ENCODE peak calls at places on chromosomes 7 and 10, in eight cellular contexts. One of them, this sample, is unnamed.

GRCh38 chr7:130201796-130202195 is 3.4 kb downstream of the TMEM209 start:
- DNase-seq in Panc1: no peak
- DNase-seq in heart right ventricle: no peak
- DNase-seq in SK-N-SH: no peak
- DNase-seq in stomach: no peak
- DNase-seq in A549: no peak
- DNase-seq in cardiac muscle cell: no peak
- DNase-seq in H9: no peak
- DNase-seq in this sample: no peak

GRCh38 chr10:93420091-93420490 is 62.0 kb downstream of the MYOF start:
- DNase-seq in Panc1: no peak
- DNase-seq in heart right ventricle: peak; percentile 75
- DNase-seq in SK-N-SH: peak; percentile 56
- DNase-seq in stomach: no peak
- DNase-seq in A549: no peak
- DNase-seq in cardiac muscle cell: peak; percentile 53
- DNase-seq in H9: no peak
- DNase-seq in this sample: no peak

GRCh38 chr7:1937252-1937605 is 267.2 kb downstream of the ELFN1 start:
- DNase-seq in Panc1: no peak
- DNase-seq in heart right ventricle: no peak
- DNase-seq in SK-N-SH: no peak
- DNase-seq in stomach: no peak
- DNase-seq in A549: no peak
- DNase-seq in cardiac muscle cell: no peak
- DNase-seq in H9: no peak
- DNase-seq in this sample: no peak

GRCh38 chr10:127735723-127736221 is 1.2 kb upstream of the FOXI2 start:
- DNase-seq in Panc1: no peak
- DNase-seq in heart right ventricle: no peak
- DNase-seq in SK-N-SH: no peak
- DNase-seq in stomach: no peak
- DNase-seq in A549: no peak
- DNase-seq in cardiac muscle cell: no peak
- DNase-seq in H9: peak; percentile 66
- DNase-seq in this sample: no peak

GRCh38 chr10:78473016-78473415 is 439.4 kb downstream of the RPS24 start:
- DNase-seq in Panc1: no peak
- DNase-seq in heart right ventricle: no peak
- DNase-seq in SK-N-SH: peak; percentile 58
- DNase-seq in stomach: no peak
- DNase-seq in A549: no peak
- DNase-seq in cardiac muscle cell: peak; percentile 53
- DNase-seq in H9: no peak
- DNase-seq in this sample: no peak

GRCh38 chr7:85115006-85115405 is 71.8 kb downstream of the SEMA3D start:
- DNase-seq in Panc1: no peak
- DNase-seq in heart right ventricle: no peak
- DNase-seq in SK-N-SH: peak; percentile 3
- DNase-seq in stomach: no peak
- DNase-seq in A549: no peak
- DNase-seq in cardiac muscle cell: no peak
- DNase-seq in H9: no peak
- DNase-seq in this sample: no peak

GRCh38 chr10:131928248-131929095 is 27.7 kb downstream of the PPP2R2D start:
- DNase-seq in Panc1: no peak
- DNase-seq in heart right ventricle: peak; percentile 43
- DNase-seq in SK-N-SH: no peak
- DNase-seq in stomach: peak; percentile 24
- DNase-seq in A549: no peak
- DNase-seq in cardiac muscle cell: no peak
- DNase-seq in H9: no peak
- DNase-seq in this sample: no peak

GRCh38 chr10:6035926-6036575 is 26.1 kb downstream of the IL2RA start:
- DNase-seq in Panc1: no peak
- DNase-seq in heart right ventricle: peak; percentile 1
- DNase-seq in SK-N-SH: no peak
- DNase-seq in stomach: no peak
- DNase-seq in A549: no peak
- DNase-seq in cardiac muscle cell: no peak
- DNase-seq in H9: no peak
- DNase-seq in this sample: no peak

GRCh38 chr7:142445019-142445686 is 187.3 kb upstream of the PRSS58 start:
- DNase-seq in Panc1: no peak
- DNase-seq in heart right ventricle: no peak
- DNase-seq in SK-N-SH: no peak
- DNase-seq in stomach: no peak
- DNase-seq in A549: no peak
- DNase-seq in cardiac muscle cell: peak; percentile 56
- DNase-seq in H9: peak; percentile 75
- DNase-seq in this sample: no peak

GRCh38 chr10:28393956-28394568 is 91.2 kb upstream of the MPP7 start:
- DNase-seq in Panc1: peak; percentile 50
- DNase-seq in heart right ventricle: peak; percentile 45
- DNase-seq in SK-N-SH: peak; percentile 69
- DNase-seq in stomach: peak; percentile 71
- DNase-seq in A549: peak; percentile 31
- DNase-seq in cardiac muscle cell: peak; percentile 81
- DNase-seq in H9: peak; percentile 78
- DNase-seq in this sample: no peak

GRCh38 chr10:43230101-43230908 is 36.6 kb downstream of the RASGEF1A start:
- DNase-seq in Panc1: no peak
- DNase-seq in heart right ventricle: no peak
- DNase-seq in SK-N-SH: no peak
- DNase-seq in stomach: no peak
- DNase-seq in A549: no peak
- DNase-seq in cardiac muscle cell: no peak
- DNase-seq in H9: peak; percentile 33
- DNase-seq in this sample: peak; percentile 47

GRCh38 chr7:157656195-157656769 is 319.5 kb downstream of the DNAJB6 start:
- DNase-seq in Panc1: no peak
- DNase-seq in heart right ventricle: no peak
- DNase-seq in SK-N-SH: peak; percentile 73
- DNase-seq in stomach: no peak
- DNase-seq in A549: no peak
- DNase-seq in cardiac muscle cell: no peak
- DNase-seq in H9: peak; percentile 32
- DNase-seq in this sample: peak; percentile 54

DNA sequence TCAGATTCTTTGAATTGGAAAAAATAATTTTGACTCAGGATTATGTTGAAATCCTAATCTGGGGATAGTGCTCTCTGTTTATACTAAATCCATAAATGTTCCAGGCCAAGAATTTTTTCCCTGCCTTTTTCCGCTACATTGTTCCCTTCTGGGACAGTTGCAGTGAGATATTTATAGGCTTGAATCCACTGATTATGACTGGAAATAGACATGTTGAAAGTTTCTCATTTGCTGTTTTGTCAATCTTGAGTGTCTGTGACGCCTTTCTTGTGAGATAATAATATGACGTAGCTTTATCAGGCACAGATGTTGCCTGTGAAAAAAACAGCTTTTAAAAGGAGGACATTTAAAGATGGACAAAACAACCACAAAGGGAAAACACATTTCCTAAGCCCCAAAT is 155.9 kb downstream of the ARID5B start:
- DNase-seq in Panc1: no peak
- DNase-seq in heart right ventricle: peak; percentile 65
- DNase-seq in SK-N-SH: no peak
- DNase-seq in stomach: no peak
- DNase-seq in A549: no peak
- DNase-seq in cardiac muscle cell: no peak
- DNase-seq in H9: no peak
- DNase-seq in this sample: no peak
- H3K27ac ChIP-seq in Panc1: peak overlapping the region; percentile 9
- H3K27ac ChIP-seq in heart right ventricle: peak overlapping the region; percentile 98
- H3K27ac ChIP-seq in SK-N-SH: peak overlapping the region; percentile 73
- H3K27ac ChIP-seq in stomach: peak overlapping the region; percentile 67
- H3K27ac ChIP-seq in A549: no peak overlapping the region
- H3K27ac ChIP-seq in cardiac muscle cell: no peak overlapping the region
- H3K27ac ChIP-seq in H9: no peak overlapping the region
- H3K27ac ChIP-seq in this sample: peak overlapping the region; percentile 94

GRCh38 chr10:74244807-74245206 is 93.8 kb downstream of the ADK start:
- DNase-seq in Panc1: no peak
- DNase-seq in heart right ventricle: no peak
- DNase-seq in SK-N-SH: no peak
- DNase-seq in stomach: no peak
- DNase-seq in A549: no peak
- DNase-seq in cardiac muscle cell: no peak
- DNase-seq in H9: no peak
- DNase-seq in this sample: no peak

GRCh38 chr10:74243067-74243466 is 92.0 kb downstream of the ADK start:
- DNase-seq in Panc1: no peak
- DNase-seq in heart right ventricle: no peak
- DNase-seq in SK-N-SH: no peak
- DNase-seq in stomach: no peak
- DNase-seq in A549: no peak
- DNase-seq in cardiac muscle cell: no peak
- DNase-seq in H9: no peak
- DNase-seq in this sample: no peak

GRCh38 chr10:74249865-74250264 is 98.8 kb downstream of the ADK start:
- DNase-seq in Panc1: no peak
- DNase-seq in heart right ventricle: no peak
- DNase-seq in SK-N-SH: no peak
- DNase-seq in stomach: no peak
- DNase-seq in A549: no peak
- DNase-seq in cardiac muscle cell: no peak
- DNase-seq in H9: no peak
- DNase-seq in this sample: no peak

GRCh38 chr10:74246495-74246894 is 95.5 kb downstream of the ADK start:
- DNase-seq in Panc1: no peak
- DNase-seq in heart right ventricle: no peak
- DNase-seq in SK-N-SH: no peak
- DNase-seq in stomach: no peak
- DNase-seq in A549: no peak
- DNase-seq in cardiac muscle cell: no peak
- DNase-seq in H9: no peak
- DNase-seq in this sample: no peak

DNA sequence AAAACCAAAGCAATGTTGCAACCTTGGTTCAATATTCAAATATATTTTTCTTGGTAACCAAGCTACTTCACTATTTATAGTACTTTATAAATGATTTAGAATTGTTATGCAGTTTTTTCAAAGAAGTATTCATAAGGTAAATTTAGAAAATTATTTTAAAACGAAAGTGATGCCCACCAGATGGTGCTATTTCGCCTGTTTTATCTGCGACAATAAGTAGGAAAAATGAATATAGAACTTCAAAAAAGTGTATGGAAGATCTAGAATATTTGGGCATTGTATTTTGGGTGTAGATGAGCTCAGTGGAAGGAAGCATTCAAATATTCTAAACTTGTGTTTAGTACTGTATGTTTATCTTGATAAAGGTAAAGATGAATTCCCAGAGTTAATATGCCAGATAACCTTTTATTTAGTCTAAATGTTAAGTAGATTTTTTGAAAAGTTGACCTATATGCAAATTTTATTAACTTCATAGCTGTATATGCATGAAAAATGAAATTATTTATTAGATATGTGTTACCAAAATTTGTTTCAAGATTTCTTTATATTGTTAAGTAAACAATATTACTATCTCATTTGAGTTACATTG is 93.2 kb downstream of the ADK start:
- DNase-seq in Panc1: no peak
- DNase-seq in heart right ventricle: peak; percentile 19
- DNase-seq in SK-N-SH: peak; percentile 11
- DNase-seq in stomach: no peak
- DNase-seq in A549: no peak
- DNase-seq in cardiac muscle cell: peak; percentile 70
- DNase-seq in H9: no peak
- DNase-seq in this sample: no peak
- TF ChIP-seq CTCF in Panc1: peak; percentile 62
- TF ChIP-seq CTCF in heart right ventricle: peak; percentile 28
- TF ChIP-seq CTCF in SK-N-SH: peak; percentile 74
- TF ChIP-seq CTCF in stomach: peak; percentile 30
- TF ChIP-seq CTCF in A549: peak; percentile 85
- TF ChIP-seq CTCF in cardiac muscle cell: peak; percentile 40
- TF ChIP-seq CTCF in H9: peak; percentile 78
- TF ChIP-seq CTCF in this sample: peak; percentile 35

DNA sequence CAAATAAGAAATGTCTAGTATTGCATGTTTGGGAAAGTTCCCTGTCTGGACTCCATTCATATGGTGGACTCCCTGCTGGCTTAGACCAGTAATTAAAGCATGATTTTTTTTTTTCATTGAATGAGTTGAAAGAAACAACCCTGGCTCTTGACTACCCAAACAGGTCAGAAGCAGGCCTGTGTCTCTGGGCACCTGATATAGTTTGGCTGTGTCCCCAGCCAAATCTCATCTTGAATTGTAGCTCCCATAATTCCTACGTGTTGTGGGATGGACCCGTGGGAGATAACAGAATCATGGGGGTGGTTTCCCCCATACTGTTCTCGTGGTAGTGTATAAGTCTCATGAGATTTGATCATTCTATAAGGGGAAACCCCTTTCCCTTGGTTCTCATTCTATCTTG is 206.2 kb downstream of the TMEM178B start:
- DNase-seq in Panc1: no peak
- DNase-seq in heart right ventricle: no peak
- DNase-seq in SK-N-SH: no peak
- DNase-seq in stomach: no peak
- DNase-seq in A549: no peak
- DNase-seq in cardiac muscle cell: no peak
- DNase-seq in H9: no peak
- DNase-seq in this sample: no peak
- H3K27ac ChIP-seq in Panc1: no peak overlapping the region
- H3K27ac ChIP-seq in heart right ventricle: peak overlapping the region; percentile 72
- H3K27ac ChIP-seq in SK-N-SH: no peak overlapping the region
- H3K27ac ChIP-seq in stomach: no peak overlapping the region
- H3K27ac ChIP-seq in A549: no peak overlapping the region
- H3K27ac ChIP-seq in cardiac muscle cell: no peak overlapping the region
- H3K27ac ChIP-seq in H9: no peak overlapping the region
- H3K27ac ChIP-seq in this sample: no peak overlapping the region

DNA sequence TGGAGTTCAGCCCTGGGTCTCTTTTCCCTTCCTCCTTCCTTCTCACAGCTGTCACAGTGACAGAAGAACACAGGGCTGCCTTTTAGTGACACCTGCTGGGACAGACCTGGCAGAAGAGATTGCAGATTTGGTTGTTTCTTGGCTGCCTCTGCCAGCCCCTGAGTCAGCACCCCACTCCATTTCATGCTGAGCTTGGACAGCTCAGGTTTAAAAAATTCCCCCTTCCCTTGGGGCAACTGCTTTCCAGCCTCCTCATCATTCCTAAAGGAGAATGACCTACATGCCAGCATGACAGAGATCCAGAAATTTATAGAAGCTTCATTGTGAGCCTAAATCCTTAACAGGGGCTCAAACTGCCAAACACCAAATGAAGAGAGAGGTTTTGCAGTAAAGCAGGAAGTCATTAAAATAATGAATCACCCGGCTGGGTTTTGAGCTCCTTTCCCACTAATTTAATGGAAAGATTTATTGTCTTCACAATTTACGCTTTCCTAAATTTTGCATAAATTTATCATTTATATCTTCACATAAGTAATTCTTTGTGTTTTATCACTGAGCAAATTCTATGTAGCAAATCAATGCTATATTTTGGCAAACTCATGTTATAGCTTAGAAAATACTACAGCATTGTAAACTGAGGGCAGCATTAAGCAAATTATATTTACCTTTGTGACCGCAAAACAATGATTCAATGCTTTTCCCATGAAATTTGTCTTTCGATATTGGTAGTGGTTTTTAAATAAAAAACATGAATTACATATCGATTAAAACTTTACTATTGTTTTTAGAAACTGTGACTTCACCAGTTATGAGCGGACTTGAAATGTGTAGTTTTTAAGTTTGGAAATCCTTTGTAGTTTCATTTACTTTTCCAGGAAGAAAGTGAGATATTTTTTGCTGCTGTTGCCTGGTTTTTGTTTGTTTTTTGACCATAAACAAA is 399.5 kb upstream of the ANKRD30A start:
- DNase-seq in Panc1: peak; percentile 54
- DNase-seq in heart right ventricle: peak; percentile 25
- DNase-seq in SK-N-SH: peak; percentile 47
- DNase-seq in stomach: no peak
- DNase-seq in A549: peak; percentile 44
- DNase-seq in cardiac muscle cell: peak; percentile 73
- DNase-seq in H9: peak; percentile 86
- DNase-seq in this sample: no peak
- TF ChIP-seq CTCF in Panc1: peak; percentile 48
- TF ChIP-seq CTCF in heart right ventricle: no peak
- TF ChIP-seq CTCF in SK-N-SH: peak; percentile 56
- TF ChIP-seq CTCF in stomach: no peak
- TF ChIP-seq CTCF in A549: peak; percentile 64
- TF ChIP-seq CTCF in cardiac muscle cell: peak; percentile 7
- TF ChIP-seq CTCF in H9: peak; percentile 62
- TF ChIP-seq CTCF in this sample: no peak

This sample was measured in coronary artery.